ENCODE peak calls at places on chromosomes 5 and 9, in nine cellular contexts. One of them, this sample, is unnamed.

GRCh38 chr5:15069407-15069905 is 197.9 kb upstream of the ANKH start:
- DNase-seq in stimulated activated CD4-positive, alpha-beta T cell treated with anti-CD3 and anti-CD28 coated beads, Interleukin-4, amount 100 ng/mL, for 24 hours: no peak
- DNase-seq in HEK293T: no peak
- DNase-seq in ovary: no peak
- DNase-seq in sciatic nerve: no peak
- DNase-seq in CD4-positive, alpha-beta T cell: no peak
- DNase-seq in neuronal stem cell: no peak
- DNase-seq in heart right ventricle: no peak
- DNase-seq in CD8-positive, alpha-beta T cell: no peak
- DNase-seq in this sample: no peak

GRCh38 chr5:111948517-111948916 is 191.5 kb upstream of the NREP start:
- DNase-seq in stimulated activated CD4-positive, alpha-beta T cell treated with anti-CD3 and anti-CD28 coated beads, Interleukin-4, amount 100 ng/mL, for 24 hours: no peak
- DNase-seq in HEK293T: no peak
- DNase-seq in ovary: no peak
- DNase-seq in sciatic nerve: no peak
- DNase-seq in CD4-positive, alpha-beta T cell: no peak
- DNase-seq in neuronal stem cell: no peak
- DNase-seq in heart right ventricle: no peak
- DNase-seq in CD8-positive, alpha-beta T cell: no peak
- DNase-seq in this sample: no peak

GRCh38 chr5:126002222-126002897 is 420.8 kb upstream of the GRAMD2B start:
- DNase-seq in stimulated activated CD4-positive, alpha-beta T cell treated with anti-CD3 and anti-CD28 coated beads, Interleukin-4, amount 100 ng/mL, for 24 hours: no peak
- DNase-seq in HEK293T: peak
- DNase-seq in ovary: peak
- DNase-seq in sciatic nerve: peak
- DNase-seq in CD4-positive, alpha-beta T cell: no peak
- DNase-seq in neuronal stem cell: no peak
- DNase-seq in heart right ventricle: peak
- DNase-seq in CD8-positive, alpha-beta T cell: no peak
- DNase-seq in this sample: peak

GRCh38 chr5:112735702-112736101 is 2.0 kb upstream of the APC start:
- DNase-seq in stimulated activated CD4-positive, alpha-beta T cell treated with anti-CD3 and anti-CD28 coated beads, Interleukin-4, amount 100 ng/mL, for 24 hours: no peak
- DNase-seq in HEK293T: no peak
- DNase-seq in ovary: no peak
- DNase-seq in sciatic nerve: no peak
- DNase-seq in CD4-positive, alpha-beta T cell: no peak
- DNase-seq in neuronal stem cell: no peak
- DNase-seq in heart right ventricle: no peak
- DNase-seq in CD8-positive, alpha-beta T cell: no peak
- DNase-seq in this sample: no peak

GRCh38 chr5:80141147-80141671 is 106.1 kb downstream of the THBS4 start:
- DNase-seq in stimulated activated CD4-positive, alpha-beta T cell treated with anti-CD3 and anti-CD28 coated beads, Interleukin-4, amount 100 ng/mL, for 24 hours: no peak
- DNase-seq in HEK293T: no peak
- DNase-seq in ovary: peak
- DNase-seq in sciatic nerve: peak
- DNase-seq in CD4-positive, alpha-beta T cell: no peak
- DNase-seq in neuronal stem cell: peak
- DNase-seq in heart right ventricle: peak
- DNase-seq in CD8-positive, alpha-beta T cell: no peak
- DNase-seq in this sample: peak

GRCh38 chr5:155661859-155662258 is 648.3 kb downstream of the KIF4B start:
- DNase-seq in stimulated activated CD4-positive, alpha-beta T cell treated with anti-CD3 and anti-CD28 coated beads, Interleukin-4, amount 100 ng/mL, for 24 hours: no peak
- DNase-seq in HEK293T: no peak
- DNase-seq in ovary: no peak
- DNase-seq in sciatic nerve: no peak
- DNase-seq in CD4-positive, alpha-beta T cell: no peak
- DNase-seq in neuronal stem cell: no peak
- DNase-seq in heart right ventricle: no peak
- DNase-seq in CD8-positive, alpha-beta T cell: no peak
- DNase-seq in this sample: no peak

GRCh38 chr9:128412120-128412790 is 8.4 kb upstream of the CERCAM start:
- DNase-seq in stimulated activated CD4-positive, alpha-beta T cell treated with anti-CD3 and anti-CD28 coated beads, Interleukin-4, amount 100 ng/mL, for 24 hours: peak
- DNase-seq in HEK293T: peak
- DNase-seq in ovary: no peak
- DNase-seq in sciatic nerve: no peak
- DNase-seq in CD4-positive, alpha-beta T cell: peak
- DNase-seq in neuronal stem cell: peak
- DNase-seq in heart right ventricle: no peak
- DNase-seq in CD8-positive, alpha-beta T cell: peak
- DNase-seq in this sample: no peak

GRCh38 chr9:4237748-4238511 is 61.9 kb downstream of the GLIS3 start:
- DNase-seq in stimulated activated CD4-positive, alpha-beta T cell treated with anti-CD3 and anti-CD28 coated beads, Interleukin-4, amount 100 ng/mL, for 24 hours: no peak
- DNase-seq in HEK293T: no peak
- DNase-seq in ovary: no peak
- DNase-seq in sciatic nerve: no peak
- DNase-seq in CD4-positive, alpha-beta T cell: no peak
- DNase-seq in neuronal stem cell: no peak
- DNase-seq in heart right ventricle: peak
- DNase-seq in CD8-positive, alpha-beta T cell: no peak
- DNase-seq in this sample: no peak

GRCh38 chr9:125409637-125410521 is 148.3 kb downstream of the GAPVD1 start:
- DNase-seq in stimulated activated CD4-positive, alpha-beta T cell treated with anti-CD3 and anti-CD28 coated beads, Interleukin-4, amount 100 ng/mL, for 24 hours: peak
- DNase-seq in HEK293T: peak
- DNase-seq in ovary: no peak
- DNase-seq in sciatic nerve: no peak
- DNase-seq in CD4-positive, alpha-beta T cell: no peak
- DNase-seq in neuronal stem cell: no peak
- DNase-seq in heart right ventricle: no peak
- DNase-seq in CD8-positive, alpha-beta T cell: peak
- DNase-seq in this sample: no peak

GRCh38 chr5:38714703-38715355 is 131.0 kb upstream of the OSMR start:
- DNase-seq in stimulated activated CD4-positive, alpha-beta T cell treated with anti-CD3 and anti-CD28 coated beads, Interleukin-4, amount 100 ng/mL, for 24 hours: no peak
- DNase-seq in HEK293T: no peak
- DNase-seq in ovary: no peak
- DNase-seq in sciatic nerve: no peak
- DNase-seq in CD4-positive, alpha-beta T cell: no peak
- DNase-seq in neuronal stem cell: no peak
- DNase-seq in heart right ventricle: no peak
- DNase-seq in CD8-positive, alpha-beta T cell: no peak
- DNase-seq in this sample: no peak

GRCh38 chr5:160297004-160297403 is 15.4 kb downstream of the CCNJL start:
- DNase-seq in stimulated activated CD4-positive, alpha-beta T cell treated with anti-CD3 and anti-CD28 coated beads, Interleukin-4, amount 100 ng/mL, for 24 hours: no peak
- DNase-seq in HEK293T: no peak
- DNase-seq in ovary: no peak
- DNase-seq in sciatic nerve: no peak
- DNase-seq in CD4-positive, alpha-beta T cell: no peak
- DNase-seq in neuronal stem cell: no peak
- DNase-seq in heart right ventricle: no peak
- DNase-seq in CD8-positive, alpha-beta T cell: no peak
- DNase-seq in this sample: no peak

GRCh38 chr5:131171276-131171815 is 602 bp downstream of the LYRM7 start:
- DNase-seq in stimulated activated CD4-positive, alpha-beta T cell treated with anti-CD3 and anti-CD28 coated beads, Interleukin-4, amount 100 ng/mL, for 24 hours: peak
- DNase-seq in HEK293T: peak
- DNase-seq in ovary: no peak
- DNase-seq in sciatic nerve: no peak
- DNase-seq in CD4-positive, alpha-beta T cell: peak
- DNase-seq in neuronal stem cell: no peak
- DNase-seq in heart right ventricle: no peak
- DNase-seq in CD8-positive, alpha-beta T cell: no peak
- DNase-seq in this sample: no peak